ENCODE peak calls at places on chromosomes 12 and 14, in four cellular contexts. O, X, P and W are unnamed samples.

GRCh38 chr12:47362131-47362686 is 282.4 kb upstream of the AMIGO2 start:
- DNase-seq in O (no peak), X (no peak), P (no peak), W (no peak)

GRCh38 chr12:81863406-81863805 is 104.3 kb upstream of the PPFIA2 start:
- DNase-seq in O (no peak), X (no peak), P (no peak), W (no peak)

GRCh38 chr12:132027636-132028035 is 77.9 kb downstream of the EP400 start:
- DNase-seq in O (no peak), X (no peak), P (no peak), W (no peak)

GRCh38 chr14:54781080-54781479 is 121.5 kb downstream of the GCH1 start:
- DNase-seq in O (no peak), X (no peak), P (no peak), W (no peak)

GRCh38 chr12:55899035-55899434 is 28.7 kb downstream of the PYM1 start:
- DNase-seq in O (peak), X (peak), P (no peak), W (peak)

GRCh38 chr12:5232291-5232690 is 188.6 kb downstream of the KCNA5 start:
- DNase-seq in O (no peak), X (peak), P (no peak), W (no peak)

GRCh38 chr12:128971802-128972201 is 118.5 kb downstream of the GLT1D1 start:
- DNase-seq in O (no peak), X (no peak), P (no peak), W (no peak)

GRCh38 chr14:96461950-96462798 is 40.0 kb upstream of the PAPOLA start:
- DNase-seq in O (no peak), X (no peak), P (no peak), W (no peak)

GRCh38 chr12:49534806-49535278 is 4.0 kb upstream of the KCNH3 start:
- DNase-seq in O (no peak), X (no peak), P (no peak), W (no peak)

GRCh38 chr12:49922349-49923034 is 18.8 kb upstream of the FAIM2 start:
- DNase-seq in O (no peak), X (no peak), P (no peak), W (no peak)

GRCh38 chr12:88339254-88339949 is 197.3 kb downstream of the TMTC3 start:
- DNase-seq in O (peak), X (peak), P (no peak), W (peak)

GRCh38 chr14:75257241-75257640 is 21.4 kb upstream of the FOS start:
- DNase-seq in O (no peak), X (peak), P (no peak), W (peak)

GRCh38 chr14:37340353-37340752 is 142.6 kb downstream of the MIPOL1 start:
- DNase-seq in O (no peak), X (no peak), P (no peak), W (no peak)

GRCh38 chr12:53659011-53659551 is 16.8 kb downstream of the ATP5MC2 start:
- DNase-seq in O (no peak), X (peak), P (no peak), W (peak)
- H3K4me3 ChIP-seq in O (no peak), X (peak), P (no peak), W (no peak)

DNA sequence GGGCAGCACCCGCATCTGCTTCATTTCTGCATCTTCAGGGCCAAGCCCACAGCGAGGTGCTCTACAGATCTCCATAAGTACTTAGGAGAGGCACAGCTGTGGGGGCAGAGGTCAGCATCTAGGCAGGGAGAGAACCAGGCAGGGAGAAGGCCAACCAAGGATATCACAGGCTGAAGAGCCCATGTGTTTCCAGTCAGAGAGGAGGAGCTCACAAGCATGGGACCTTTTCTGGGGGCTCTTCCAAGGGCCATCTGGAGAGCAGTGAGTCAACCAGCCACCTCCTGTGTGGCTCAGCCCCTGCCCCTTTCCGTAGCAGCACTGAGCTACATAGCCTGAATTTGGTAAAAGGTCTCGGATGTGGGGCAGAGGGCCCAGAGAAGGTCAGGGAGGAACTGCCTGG is 78.5 kb downstream of the ARL6IP4 start:
- DNase-seq in O (peak), X (peak), P (no peak), W (peak)
- H3K4me3 ChIP-seq in O (no peak), X (no peak), P (no peak), W (no peak)

GRCh38 chr12:67088401-67089118 is 180.6 kb upstream of the CAND1 start:
- DNase-seq in O (no peak), X (no peak), P (no peak), W (no peak)

GRCh38 chr12:67080637-67081036 is 188.5 kb upstream of the CAND1 start:
- DNase-seq in O (no peak), X (no peak), P (no peak), W (no peak)

GRCh38 chr12:67082221-67082620 is 186.9 kb upstream of the CAND1 start:
- DNase-seq in O (no peak), X (no peak), P (no peak), W (no peak)

GRCh38 chr12:67086116-67086515 is 183.0 kb upstream of the CAND1 start:
- DNase-seq in O (no peak), X (no peak), P (no peak), W (no peak)

GRCh38 chr12:67085699-67086098 is 183.5 kb upstream of the CAND1 start:
- DNase-seq in O (no peak), X (no peak), P (no peak), W (no peak)
- H3K4me3 ChIP-seq in O (no peak), X (no peak), P (no peak), W (no peak)

GRCh38 chr12:52950553-52950952 is 1.6 kb downstream of the KRT18 start:
- DNase-seq in O (no peak), X (no peak), P (no peak), W (no peak)

GRCh38 chr12:52953181-52953841 is 4.4 kb downstream of the KRT18 start:
- DNase-seq in O (no peak), X (no peak), P (no peak), W (no peak)

GRCh38 chr12:52951126-52951525 is 2.2 kb downstream of the KRT18 start:
- DNase-seq in O (no peak), X (no peak), P (no peak), W (no peak)

GRCh38 chr12:52952082-52952801 is 3.3 kb downstream of the KRT18 start:
- DNase-seq in O (no peak), X (no peak), P (no peak), W (no peak)

DNA sequence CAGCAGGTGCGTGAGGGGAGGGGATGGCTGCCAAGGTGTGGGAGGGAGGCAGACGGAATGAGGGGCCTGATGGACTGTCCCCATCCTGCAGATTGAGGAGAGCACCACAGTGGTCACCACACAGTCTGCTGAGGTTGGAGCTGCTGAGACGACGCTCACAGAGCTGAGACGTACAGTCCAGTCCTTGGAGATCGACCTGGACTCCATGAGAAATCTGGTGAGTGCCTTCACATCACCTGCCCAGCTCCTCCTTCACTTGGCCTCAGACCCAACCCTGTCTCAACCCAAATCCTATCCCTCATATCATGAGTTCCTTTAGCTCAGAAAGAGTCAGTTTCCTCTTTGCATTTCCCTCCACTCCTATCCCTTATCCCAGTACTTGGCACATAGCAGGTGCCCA is 2.7 kb downstream of the KRT18 start:
- DNase-seq in O (no peak), X (no peak), P (no peak), W (no peak)
- H3K4me3 ChIP-seq in O (no peak), X (no peak), P (no peak), W (no peak)

GRCh38 chr12:12356467-12356885 is 402 bp upstream of the BORCS5 start:
- DNase-seq in O (no peak), X (no peak), P (no peak), W (no peak)

GRCh38 chr12:12357697-12358476 is 1.0 kb downstream of the BORCS5 start:
- DNase-seq in O (no peak), X (peak), P (peak), W (peak)

GRCh38 chr12:12356886-12357696 is at the start of gene BORCS5:
- DNase-seq in O (peak), X (peak), P (peak), W (peak)

GRCh38 chr12:12353807-12354206 is 3.1 kb upstream of the BORCS5 start:
- DNase-seq in O (no peak), X (no peak), P (no peak), W (no peak)

GRCh38 chr12:12358528-12358927 is 1.6 kb downstream of the BORCS5 start:
- DNase-seq in O (no peak), X (no peak), P (no peak), W (no peak)
- H3K4me3 ChIP-seq in O (peak), X (peak), P (peak), W (no peak)